ENCODE peak calls at places on chromosomes 5 and 9, in ten cellular contexts. One of them, this sample, is unnamed. For H3K4me1, the result is how much of the 10 kb centered on the place peaks cover.

GRCh38 chr5:17258429-17258828 is 41.0 kb downstream of the BASP1 start:
- DNase-seq in A549: no peak
- DNase-seq in transverse colon: no peak
- DNase-seq in suprapubic skin: no peak
- DNase-seq in CD8-positive, alpha-beta memory T cell: no peak
- DNase-seq in heart left ventricle: no peak
- DNase-seq in SJCRH30: no peak
- DNase-seq in fibroblast of lung: peak
- DNase-seq in H9: no peak
- DNase-seq in tibial artery: no peak
- DNase-seq in this sample: no peak

GRCh38 chr9:35490910-35491465 is 1.1 kb downstream of the RUSC2 start:
- DNase-seq in fibroblast of lung: peak
- DNase-seq in suprapubic skin: no peak
- DNase-seq in SJCRH30: no peak
- DNase-seq in A549: no peak
- DNase-seq in heart left ventricle: no peak
- DNase-seq in H9: no peak
- DNase-seq in CD8-positive, alpha-beta memory T cell: no peak
- DNase-seq in transverse colon: no peak
- DNase-seq in tibial artery: no peak
- DNase-seq in this sample: no peak

GRCh38 chr5:52693279-52693678 is 94.4 kb upstream of the ITGA1 start:
- DNase-seq in SJCRH30: no peak
- DNase-seq in tibial artery: peak
- DNase-seq in transverse colon: peak
- DNase-seq in fibroblast of lung: peak
- DNase-seq in suprapubic skin: no peak
- DNase-seq in CD8-positive, alpha-beta memory T cell: peak
- DNase-seq in H9: peak
- DNase-seq in A549: no peak
- DNase-seq in heart left ventricle: peak
- DNase-seq in this sample: peak

GRCh38 chr9:26163931-26164330 is 485.7 kb upstream of the TUSC1 start:
- DNase-seq in transverse colon: no peak
- DNase-seq in H9: no peak
- DNase-seq in suprapubic skin: no peak
- DNase-seq in CD8-positive, alpha-beta memory T cell: no peak
- DNase-seq in heart left ventricle: no peak
- DNase-seq in fibroblast of lung: peak
- DNase-seq in tibial artery: no peak
- DNase-seq in SJCRH30: no peak
- DNase-seq in A549: no peak
- DNase-seq in this sample: no peak

GRCh38 chr5:50709471-50709870 is 43.0 kb downstream of the PARP8 start:
- DNase-seq in H9: no peak
- DNase-seq in transverse colon: no peak
- DNase-seq in suprapubic skin: no peak
- DNase-seq in fibroblast of lung: peak
- DNase-seq in tibial artery: no peak
- DNase-seq in A549: no peak
- DNase-seq in SJCRH30: no peak
- DNase-seq in CD8-positive, alpha-beta memory T cell: no peak
- DNase-seq in heart left ventricle: no peak
- DNase-seq in this sample: peak

GRCh38 chr9:38345851-38346755 is 46.4 kb upstream of the ALDH1B1 start:
- DNase-seq in suprapubic skin: no peak
- DNase-seq in CD8-positive, alpha-beta memory T cell: no peak
- DNase-seq in H9: peak
- DNase-seq in tibial artery: no peak
- DNase-seq in fibroblast of lung: no peak
- DNase-seq in SJCRH30: no peak
- DNase-seq in transverse colon: no peak
- DNase-seq in A549: no peak
- DNase-seq in heart left ventricle: no peak
- DNase-seq in this sample: no peak

GRCh38 chr5:90477073-90477472 is 2.4 kb downstream of the POLR3G start:
- DNase-seq in heart left ventricle: no peak
- DNase-seq in CD8-positive, alpha-beta memory T cell: no peak
- DNase-seq in suprapubic skin: no peak
- DNase-seq in transverse colon: no peak
- DNase-seq in tibial artery: no peak
- DNase-seq in H9: peak
- DNase-seq in fibroblast of lung: no peak
- DNase-seq in A549: no peak
- DNase-seq in SJCRH30: no peak
- DNase-seq in this sample: peak

GRCh38 chr5:172115541-172115982 is 72.5 kb downstream of the STK10 start:
- DNase-seq in CD8-positive, alpha-beta memory T cell: peak
- DNase-seq in A549: no peak
- DNase-seq in SJCRH30: no peak
- DNase-seq in fibroblast of lung: no peak
- DNase-seq in tibial artery: no peak
- DNase-seq in heart left ventricle: no peak
- DNase-seq in suprapubic skin: peak
- DNase-seq in H9: no peak
- DNase-seq in transverse colon: no peak
- DNase-seq in this sample: no peak

GRCh38 chr5:178111925-178112324 is 1.4 kb upstream of the N4BP3 start:
- DNase-seq in fibroblast of lung: peak
- DNase-seq in suprapubic skin: no peak
- DNase-seq in heart left ventricle: no peak
- DNase-seq in CD8-positive, alpha-beta memory T cell: no peak
- DNase-seq in H9: no peak
- DNase-seq in A549: no peak
- DNase-seq in transverse colon: no peak
- DNase-seq in SJCRH30: no peak
- DNase-seq in tibial artery: no peak
- DNase-seq in this sample: peak

GRCh38 chr5:149227168-149227826 is 44.4 kb upstream of the AFAP1L1 start:
- DNase-seq in A549: no peak
- DNase-seq in fibroblast of lung: no peak
- DNase-seq in CD8-positive, alpha-beta memory T cell: no peak
- DNase-seq in heart left ventricle: no peak
- DNase-seq in SJCRH30: no peak
- DNase-seq in H9: no peak
- DNase-seq in transverse colon: no peak
- DNase-seq in tibial artery: no peak
- DNase-seq in suprapubic skin: no peak
- DNase-seq in this sample: no peak

GRCh38 chr9:88936668-88937067 is 54.6 kb upstream of the S1PR3 start:
- DNase-seq in heart left ventricle: no peak
- DNase-seq in transverse colon: no peak
- DNase-seq in tibial artery: no peak
- DNase-seq in CD8-positive, alpha-beta memory T cell: no peak
- DNase-seq in suprapubic skin: no peak
- DNase-seq in H9: no peak
- DNase-seq in fibroblast of lung: peak
- DNase-seq in SJCRH30: no peak
- DNase-seq in A549: no peak
- DNase-seq in this sample: no peak

GRCh38 chr9:6870650-6871477 is 113.1 kb downstream of the KDM4C start:
- DNase-seq in A549: no peak
- DNase-seq in transverse colon: no peak
- DNase-seq in tibial artery: no peak
- DNase-seq in fibroblast of lung: no peak
- DNase-seq in H9: no peak
- DNase-seq in suprapubic skin: no peak
- DNase-seq in SJCRH30: no peak
- DNase-seq in heart left ventricle: no peak
- DNase-seq in CD8-positive, alpha-beta memory T cell: no peak
- DNase-seq in this sample: no peak

GRCh38 chr5:157241483-157241882 is 24.4 kb upstream of the CYFIP2 start:
- DNase-seq in transverse colon: no peak
- DNase-seq in A549: no peak
- DNase-seq in CD8-positive, alpha-beta memory T cell: no peak
- DNase-seq in SJCRH30: no peak
- DNase-seq in tibial artery: no peak
- DNase-seq in heart left ventricle: no peak
- DNase-seq in H9: no peak
- DNase-seq in suprapubic skin: no peak
- DNase-seq in fibroblast of lung: no peak
- DNase-seq in this sample: no peak

GRCh38 chr9:124238546-124239140 is 19.1 kb upstream of the NEK6 start:
- DNase-seq in H9: no peak
- DNase-seq in suprapubic skin: peak
- DNase-seq in SJCRH30: no peak
- DNase-seq in transverse colon: no peak
- DNase-seq in CD8-positive, alpha-beta memory T cell: no peak
- DNase-seq in fibroblast of lung: no peak
- DNase-seq in A549: no peak
- DNase-seq in tibial artery: peak
- DNase-seq in heart left ventricle: no peak
- DNase-seq in this sample: no peak

GRCh38 chr5:53008751-53009150 is 19.6 kb downstream of the ITGA2 start:
- DNase-seq in heart left ventricle: no peak
- DNase-seq in A549: peak
- DNase-seq in SJCRH30: no peak
- DNase-seq in fibroblast of lung: no peak
- DNase-seq in tibial artery: no peak
- DNase-seq in H9: no peak
- DNase-seq in CD8-positive, alpha-beta memory T cell: no peak
- DNase-seq in suprapubic skin: no peak
- DNase-seq in transverse colon: no peak
- DNase-seq in this sample: no peak

GRCh38 chr5:72346396-72346795 is 26.2 kb downstream of the PTCD2 start:
- DNase-seq in transverse colon: no peak
- DNase-seq in suprapubic skin: no peak
- DNase-seq in tibial artery: no peak
- DNase-seq in H9: no peak
- DNase-seq in SJCRH30: no peak
- DNase-seq in fibroblast of lung: no peak
- DNase-seq in heart left ventricle: no peak
- DNase-seq in A549: no peak
- DNase-seq in CD8-positive, alpha-beta memory T cell: no peak
- DNase-seq in this sample: no peak

DNA sequence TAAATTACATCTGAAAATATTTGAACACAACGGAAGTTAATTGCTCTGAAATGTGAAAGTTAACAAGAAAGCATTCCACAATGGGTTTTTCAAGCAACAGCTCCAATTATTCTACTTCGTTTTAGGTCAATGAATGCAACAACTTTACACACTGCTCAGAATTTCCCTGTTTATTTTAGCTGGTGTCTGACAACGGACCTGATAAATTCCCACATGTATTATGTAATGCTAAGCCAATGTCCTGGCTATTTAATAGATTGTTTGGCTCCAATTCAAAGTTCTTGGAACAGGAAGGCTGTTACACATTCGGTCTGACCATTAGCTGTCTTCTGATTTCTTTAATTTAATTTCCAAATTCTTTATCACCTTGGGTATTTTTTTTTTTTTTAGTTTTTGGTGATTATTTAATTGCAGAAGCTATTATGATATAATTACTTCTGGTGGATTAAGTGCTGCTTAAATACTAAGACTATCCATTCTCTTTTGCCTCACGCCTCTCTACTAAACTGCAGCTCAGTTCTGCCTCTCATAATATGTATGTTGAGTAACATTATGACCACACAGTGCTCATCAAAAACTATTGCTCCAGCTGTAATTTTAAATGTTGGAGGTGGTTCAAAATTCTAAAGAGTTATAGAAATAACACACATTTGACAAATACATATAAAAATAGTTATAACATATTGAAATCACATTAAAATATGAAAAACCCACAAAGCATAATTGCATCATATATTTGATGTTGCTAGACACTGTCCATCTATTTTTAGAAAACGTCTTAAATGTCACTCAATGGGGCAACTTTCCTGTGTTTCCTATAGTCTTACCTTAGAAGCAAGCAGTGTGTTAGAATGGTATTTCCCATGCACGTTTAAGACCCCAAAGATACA is 57.8 kb downstream of the MEF2C start:
- DNase-seq in transverse colon: no peak
- DNase-seq in A549: no peak
- DNase-seq in SJCRH30: no peak
- DNase-seq in tibial artery: no peak
- DNase-seq in CD8-positive, alpha-beta memory T cell: no peak
- DNase-seq in suprapubic skin: no peak
- DNase-seq in heart left ventricle: no peak
- DNase-seq in H9: no peak
- DNase-seq in fibroblast of lung: peak
- DNase-seq in this sample: peak
- H3K4me1 ChIP-seq in transverse colon: under half
- H3K4me1 ChIP-seq in A549: under half
- H3K4me1 ChIP-seq in SJCRH30: under half
- H3K4me1 ChIP-seq in tibial artery: under half
- H3K4me1 ChIP-seq in CD8-positive, alpha-beta memory T cell: under half
- H3K4me1 ChIP-seq in suprapubic skin: under half
- H3K4me1 ChIP-seq in heart left ventricle: half or more
- H3K4me1 ChIP-seq in H9: under half
- H3K4me1 ChIP-seq in fibroblast of lung: under half
- H3K4me1 ChIP-seq in this sample: under half

GRCh38 chr9:128070874-128071273 is 2.8 kb downstream of the SLC25A25 start:
- DNase-seq in CD8-positive, alpha-beta memory T cell: no peak
- DNase-seq in fibroblast of lung: no peak
- DNase-seq in H9: no peak
- DNase-seq in SJCRH30: no peak
- DNase-seq in transverse colon: no peak
- DNase-seq in A549: no peak
- DNase-seq in suprapubic skin: no peak
- DNase-seq in heart left ventricle: no peak
- DNase-seq in tibial artery: no peak
- DNase-seq in this sample: no peak
- H3K4me1 ChIP-seq in CD8-positive, alpha-beta memory T cell: half or more
- H3K4me1 ChIP-seq in fibroblast of lung: under half
- H3K4me1 ChIP-seq in H9: under half
- H3K4me1 ChIP-seq in SJCRH30: under half
- H3K4me1 ChIP-seq in transverse colon: under half
- H3K4me1 ChIP-seq in A549: under half
- H3K4me1 ChIP-seq in suprapubic skin: half or more
- H3K4me1 ChIP-seq in heart left ventricle: half or more
- H3K4me1 ChIP-seq in tibial artery: under half
- H3K4me1 ChIP-seq in this sample: under half

DNA sequence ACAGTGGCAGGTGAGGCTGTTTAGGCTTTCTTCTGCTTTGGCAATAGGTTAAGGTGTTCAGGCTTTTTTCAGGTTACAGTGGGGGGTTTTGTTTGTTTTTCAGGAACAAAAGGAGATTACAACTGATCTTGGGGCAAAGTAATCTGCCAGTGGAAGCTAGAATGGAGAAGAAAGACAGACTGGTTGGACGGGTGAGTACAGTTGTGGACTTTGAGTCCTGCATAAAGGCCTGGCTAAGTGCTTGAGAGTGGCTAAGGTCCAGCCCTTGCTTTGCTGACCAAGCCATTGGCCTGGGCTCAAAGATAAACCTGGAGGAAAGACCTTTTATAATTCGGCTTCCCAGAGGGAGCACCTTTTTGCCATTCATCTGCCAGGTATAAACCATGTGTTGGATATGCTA is 63.1 kb downstream of the MTMR12 start:
- DNase-seq in fibroblast of lung: no peak
- DNase-seq in suprapubic skin: no peak
- DNase-seq in SJCRH30: no peak
- DNase-seq in CD8-positive, alpha-beta memory T cell: no peak
- DNase-seq in H9: no peak
- DNase-seq in transverse colon: no peak
- DNase-seq in heart left ventricle: no peak
- DNase-seq in A549: no peak
- DNase-seq in tibial artery: no peak
- DNase-seq in this sample: no peak
- H3K4me1 ChIP-seq in fibroblast of lung: under half
- H3K4me1 ChIP-seq in suprapubic skin: under half
- H3K4me1 ChIP-seq in SJCRH30: under half
- H3K4me1 ChIP-seq in CD8-positive, alpha-beta memory T cell: under half
- H3K4me1 ChIP-seq in H9: under half
- H3K4me1 ChIP-seq in transverse colon: under half
- H3K4me1 ChIP-seq in heart left ventricle: under half
- H3K4me1 ChIP-seq in A549: under half
- H3K4me1 ChIP-seq in tibial artery: under half
- H3K4me1 ChIP-seq in this sample: under half

GRCh38 chr5:132822650-132823480 is 7.6 kb downstream of the SHROOM1 start:
- DNase-seq in H9: peak
- DNase-seq in tibial artery: no peak
- DNase-seq in transverse colon: no peak
- DNase-seq in suprapubic skin: no peak
- DNase-seq in SJCRH30: no peak
- DNase-seq in heart left ventricle: no peak
- DNase-seq in CD8-positive, alpha-beta memory T cell: no peak
- DNase-seq in A549: no peak
- DNase-seq in fibroblast of lung: peak
- DNase-seq in this sample: peak
- H3K4me1 ChIP-seq in H9: under half
- H3K4me1 ChIP-seq in tibial artery: under half
- H3K4me1 ChIP-seq in transverse colon: under half
- H3K4me1 ChIP-seq in suprapubic skin: under half
- H3K4me1 ChIP-seq in SJCRH30: under half
- H3K4me1 ChIP-seq in heart left ventricle: under half
- H3K4me1 ChIP-seq in CD8-positive, alpha-beta memory T cell: under half
- H3K4me1 ChIP-seq in A549: under half
- H3K4me1 ChIP-seq in fibroblast of lung: under half
- H3K4me1 ChIP-seq in this sample: under half

This sample was measured in cardiac muscle cell.